ENCODE peak calls at places on chromosomes 7 and 10, in eight cellular contexts. Q, M, D, B, S, C, T and F are unnamed samples.

GRCh38 chr10:36538945-36539586 is 586.3 kb upstream of the ANKRD30A start:
- DNase-seq in T (peak), C (no peak), M (no peak), D (no peak), B (peak), Q (no peak), S (peak), F (no peak)

GRCh38 chr10:115936926-115937755 is 335.9 kb downstream of the GFRA1 start:
- DNase-seq in C (no peak), T (peak), M (no peak), D (no peak), S (peak), B (peak), Q (no peak), F (no peak)

GRCh38 chr10:94623572-94623971 is 60.0 kb upstream of the CYP2C18 start:
- DNase-seq in S (no peak), C (no peak), Q (no peak), T (peak), B (no peak), M (no peak), D (no peak), F (no peak)

GRCh38 chr7:138625849-138626230 is 75.3 kb downstream of the SVOPL start:
- DNase-seq in T (no peak), C (no peak), Q (no peak), D (no peak), M (no peak), B (no peak), S (no peak), F (no peak)

GRCh38 chr10:124681091-124681490 is 63.1 kb downstream of the FAM53B start:
- DNase-seq in C (peak), S (no peak), M (no peak), B (no peak), Q (no peak), D (no peak), T (no peak), F (no peak)

GRCh38 chr10:129438024-129438423 is 29.0 kb upstream of the MGMT start:
- DNase-seq in M (no peak), D (no peak), B (no peak), S (no peak), T (no peak), Q (no peak), C (no peak), F (no peak)

GRCh38 chr10:126972622-126973414 is 67.6 kb downstream of the DOCK1 start:
- DNase-seq in B (peak), T (peak), C (no peak), M (no peak), D (no peak), Q (no peak), S (peak), F (peak)

GRCh38 chr7:2921748-2922147 is 77.6 kb upstream of the GNA12 start:
- DNase-seq in M (peak), B (no peak), Q (no peak), T (no peak), C (no peak), S (no peak), D (no peak), F (no peak)

GRCh38 chr7:116955801-116956514 is 2.7 kb downstream of the ST7 start:
- DNase-seq in Q (no peak), B (no peak), C (no peak), S (peak), T (peak), D (no peak), M (no peak), F (no peak)

GRCh38 chr10:113425596-113425995 is 127.3 kb upstream of the HABP2 start:
- DNase-seq in C (no peak), Q (no peak), B (no peak), T (peak), M (no peak), S (peak), D (no peak), F (no peak)

GRCh38 chr7:33108931-33109757 is at the start of gene RP9:
- DNase-seq in T (peak), B (peak), M (peak), C (peak), S (peak), Q (peak), D (peak), F (no peak)

GRCh38 chr10:7960108-7960507 is 94.4 kb upstream of the GATA3 start:
- DNase-seq in Q (no peak), T (no peak), D (no peak), C (no peak), S (no peak), M (no peak), B (no peak), F (no peak)

GRCh38 chr7:47953822-47954221 is 5.6 kb upstream of the PKD1L1 start:
- DNase-seq in Q (no peak), S (no peak), C (no peak), D (no peak), T (no peak), B (no peak), M (no peak), F (no peak)

GRCh38 chr10:122461367-122461728 is at the start of gene HTRA1:
- DNase-seq in C (no peak), D (peak), M (peak), T (peak), B (peak), S (peak), Q (peak), F (no peak)

GRCh38 chr10:100788027-100788900 is 42.9 kb downstream of the PAX2 start:
- DNase-seq in D (peak), M (peak), Q (no peak), S (no peak), B (no peak), C (no peak), T (no peak), F (no peak)

GRCh38 chr10:104580321-104580720 is 60.8 kb upstream of the SORCS3 start:
- DNase-seq in M (no peak), T (peak), Q (no peak), B (peak), C (no peak), S (peak), D (no peak), F (no peak)

GRCh38 chr7:138435231-138435919 is 24.7 kb upstream of the TRIM24 start:
- DNase-seq in Q (no peak), B (no peak), D (no peak), M (no peak), T (no peak), S (no peak), C (no peak), F (no peak)

GRCh38 chr10:86651021-86651471 is 3.3 kb upstream of the OPN4 start:
- DNase-seq in T (no peak), Q (no peak), S (no peak), D (peak), M (no peak), C (peak), B (no peak), F (no peak)

GRCh38 chr7:136359333-136359903 is 382.3 kb upstream of the MTPN start:
- DNase-seq in M (no peak), D (no peak), Q (peak), T (no peak), C (no peak), B (no peak), S (no peak), F (no peak)

GRCh38 chr10:87092356-87092860 is 2.2 kb downstream of the GLUD1 start:
- DNase-seq in C (no peak), T (peak), B (peak), Q (no peak), S (peak), M (no peak), D (no peak), F (no peak)

GRCh38 chr10:99812177-99812576 is 29.7 kb downstream of the ABCC2 start:
- DNase-seq in C (no peak), M (no peak), S (no peak), Q (no peak), T (no peak), D (no peak), B (no peak), F (no peak)

GRCh38 chr7:107021600-107021999 is 22.9 kb upstream of the PRKAR2B start:
- DNase-seq in S (no peak), C (no peak), B (no peak), M (no peak), Q (no peak), T (no peak), D (no peak), F (no peak)

GRCh38 chr10:62264702-62265436 is 3.8 kb downstream of the RTKN2 start:
- DNase-seq in M (peak), T (peak), Q (no peak), C (no peak), D (no peak), B (peak), S (peak), F (peak)

GRCh38 chr7:158422551-158423189 is 165.0 kb downstream of the PTPRN2 start:
- DNase-seq in Q (no peak), C (no peak), T (no peak), B (no peak), S (no peak), M (no peak), D (no peak), F (no peak)

GRCh38 chr7:140518370-140519006 is 39.2 kb upstream of the MKRN1 start:
- DNase-seq in D (no peak), B (no peak), Q (no peak), S (no peak), M (peak), C (no peak), T (no peak), F (no peak)
- H3K4me3 ChIP-seq in D (no peak), B (no peak), Q (peak), S (no peak), M (no peak), C (no peak), T (no peak), F (no peak)

DNA sequence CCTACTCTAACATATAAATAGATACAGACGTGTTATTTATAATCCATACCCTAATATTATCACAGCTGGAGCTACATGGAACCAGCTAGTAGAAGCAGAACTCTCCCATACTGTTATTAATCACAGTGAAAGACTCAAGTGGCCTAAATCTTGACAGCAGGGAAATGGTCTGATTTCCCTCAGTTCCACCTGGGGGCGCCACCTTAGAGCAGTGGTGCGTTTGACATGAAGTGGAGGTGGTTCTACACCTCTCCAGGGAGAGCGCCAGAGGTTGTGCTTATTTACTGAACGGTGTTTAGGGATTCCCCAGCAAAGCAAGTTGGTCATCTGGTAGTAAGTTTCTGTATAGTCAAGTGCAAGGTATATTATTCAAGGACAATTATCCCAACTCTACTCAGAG is 17.6 kb downstream of the DNTT start:
- DNase-seq in Q (no peak), B (no peak), S (no peak), D (no peak), T (no peak), M (no peak), C (no peak), F (no peak)
- TF ChIP-seq CTCF in Q (no peak), B (no peak), S (no peak), D (no peak), T (no peak), M (no peak), C (no peak), F (peak)

GRCh38 chr7:21429021-21429420 is 1.1 kb downstream of the SP4 start:
- DNase-seq in C (no peak), T (no peak), M (no peak), D (no peak), S (no peak), B (no peak), Q (no peak), F (no peak)
- H3K4me3 ChIP-seq in C (peak), T (peak), M (peak), D (peak), S (peak), B (no peak), Q (peak), F (peak)

GRCh38 chr10:98516352-98516751 is 69.6 kb upstream of the HPS1 start:
- DNase-seq in S (no peak), C (no peak), T (no peak), B (no peak), Q (no peak), D (no peak), M (no peak), F (no peak)

GRCh38 chr10:98517672-98518071 is 70.9 kb upstream of the HPS1 start:
- DNase-seq in M (no peak), Q (no peak), D (no peak), S (no peak), C (no peak), B (no peak), T (no peak), F (no peak)

DNA sequence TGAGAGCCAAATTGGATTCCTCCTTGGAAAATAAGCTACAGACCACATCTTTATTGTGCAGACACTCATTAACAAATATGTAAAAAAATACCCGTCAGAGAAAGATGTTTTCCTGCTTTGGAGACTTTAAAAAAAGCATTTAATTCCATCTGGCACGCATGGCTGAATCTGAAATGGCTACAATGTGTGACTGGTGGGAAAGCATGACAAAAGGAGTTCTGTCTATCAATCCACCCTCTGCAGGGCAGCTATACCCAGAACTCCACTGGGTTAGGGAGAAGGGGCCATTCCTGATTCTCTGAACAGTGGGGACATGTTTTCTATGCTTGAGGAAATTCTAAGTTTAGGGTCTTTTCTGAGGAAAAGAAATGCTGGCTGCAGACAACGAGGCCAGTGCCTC is 73.2 kb upstream of the HPS1 start:
- DNase-seq in M (no peak), D (no peak), T (no peak), S (no peak), Q (no peak), B (no peak), C (no peak), F (no peak)
- TF ChIP-seq CTCF in M (no peak), D (no peak), T (no peak), S (no peak), Q (no peak), B (no peak), C (no peak), F (no peak)

GRCh38 chr10:13019280-13019679 is 17.8 kb upstream of the CCDC3 start:
- DNase-seq in Q (no peak), D (no peak), T (no peak), C (no peak), S (no peak), B (no peak), M (no peak), F (no peak)
- H3K4me3 ChIP-seq in Q (no peak), D (no peak), T (no peak), C (no peak), S (no peak), B (no peak), M (no peak), F (no peak)

GRCh38 chr7:142513221-142513955 is 235.9 kb upstream of the PRSS1 start:
- DNase-seq in D (no peak), T (no peak), C (no peak), B (no peak), Q (no peak), M (no peak), S (no peak), F (no peak)

GRCh38 chr7:142516038-142516501 is 233.2 kb upstream of the PRSS1 start:
- DNase-seq in D (no peak), C (no peak), T (peak), B (peak), M (peak), S (peak), Q (peak), F (no peak)

GRCh38 chr7:142519790-142520078 is 229.5 kb upstream of the PRSS1 start:
- DNase-seq in C (no peak), Q (no peak), D (no peak), M (no peak), T (no peak), S (no peak), B (no peak), F (no peak)

GRCh38 chr7:142523821-142524460 is 225.3 kb upstream of the PRSS1 start:
- DNase-seq in T (peak), M (no peak), S (no peak), Q (no peak), D (no peak), C (no peak), B (no peak), F (no peak)

GRCh38 chr7:142519077-142519789 is 230.0 kb upstream of the PRSS1 start:
- DNase-seq in D (no peak), S (no peak), T (no peak), C (no peak), B (peak), Q (no peak), M (peak), F (no peak)
- TF ChIP-seq CTCF in D (no peak), S (peak), T (no peak), C (no peak), B (peak), Q (no peak), M (no peak), F (peak)

DNA sequence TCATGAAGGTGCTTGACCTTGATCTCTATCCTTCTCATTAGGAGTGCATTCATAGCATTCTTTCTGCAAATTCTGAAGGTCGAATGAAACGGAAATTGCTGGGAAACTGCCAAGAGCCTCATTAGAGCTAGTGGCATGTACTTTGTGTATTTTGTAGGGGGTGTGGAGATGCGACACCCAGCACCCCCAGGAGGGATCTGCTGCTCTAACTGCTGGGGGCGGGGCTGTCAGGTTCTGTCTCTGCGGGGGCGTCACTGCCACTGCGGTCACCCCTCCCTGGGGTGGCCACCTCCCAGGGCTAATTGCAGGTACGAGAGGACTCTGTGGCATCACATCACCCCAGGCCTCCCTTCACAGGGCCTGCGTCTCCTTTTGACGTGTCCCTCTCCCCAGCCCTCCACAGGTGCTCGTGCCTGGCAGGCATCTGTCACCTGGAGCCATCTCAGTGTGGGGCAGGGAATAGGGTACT is 151.0 kb downstream of the ACTR3B start:
- DNase-seq in C (no peak), B (no peak), S (no peak), D (no peak), T (no peak), M (no peak), Q (no peak), F (no peak)
- H3K4me3 ChIP-seq in C (no peak), B (no peak), S (no peak), D (no peak), T (no peak), M (no peak), Q (no peak), F (no peak)

GRCh38 chr7:57426629-57427003 is 23.4 kb upstream of the ZNF716 start:
- DNase-seq in T (no peak), Q (no peak), D (no peak), C (no peak), B (no peak), M (no peak), S (no peak), F (no peak)

GRCh38 chr7:57424515-57425238 is 25.3 kb upstream of the ZNF716 start:
- DNase-seq in C (no peak), T (no peak), Q (no peak), M (no peak), B (no peak), D (peak), S (no peak), F (no peak)

GRCh38 chr7:57425239-57425944 is 24.6 kb upstream of the ZNF716 start:
- DNase-seq in C (no peak), D (no peak), S (no peak), M (no peak), Q (no peak), T (no peak), B (no peak), F (no peak)

GRCh38 chr7:57427146-57427545 is 22.8 kb upstream of the ZNF716 start:
- DNase-seq in Q (no peak), B (no peak), T (no peak), M (no peak), D (no peak), S (no peak), C (no peak), F (no peak)

DNA sequence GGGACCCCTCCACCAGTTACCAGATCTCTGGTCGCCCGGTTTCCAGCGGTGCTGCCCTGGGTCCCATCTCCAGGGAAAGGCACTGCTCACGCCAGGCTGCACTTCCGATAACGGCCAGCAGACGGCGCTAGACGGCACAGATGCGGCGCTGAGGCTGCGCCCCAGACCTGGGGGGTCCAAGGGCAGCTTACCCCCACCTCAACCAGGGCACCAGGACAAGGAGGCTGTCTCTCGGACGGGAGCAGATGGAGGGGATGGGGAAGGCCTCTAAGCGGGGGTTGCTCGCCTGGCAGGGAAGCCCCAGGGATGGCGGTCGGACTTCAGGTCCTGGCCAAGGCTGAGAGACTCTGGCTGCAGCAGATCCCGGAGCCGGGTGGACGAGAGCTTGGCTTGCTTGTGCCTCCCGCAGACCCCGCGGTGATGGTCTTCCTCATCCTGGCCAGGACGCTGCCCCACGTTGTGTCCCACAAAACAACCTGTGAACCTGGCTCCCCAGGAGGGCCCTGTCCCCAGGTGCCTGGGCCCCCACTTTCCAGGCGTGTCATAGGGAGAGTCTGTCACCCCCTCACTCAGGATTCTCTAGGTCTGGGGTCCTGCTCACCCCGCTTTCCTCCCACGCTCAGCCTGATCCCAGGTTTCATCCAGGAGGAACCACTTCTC is 23.9 kb upstream of the ZNF716 start:
- DNase-seq in M (peak), T (no peak), Q (no peak), C (no peak), D (peak), B (no peak), S (no peak), F (no peak)
- TF ChIP-seq CTCF in M (peak), T (no peak), Q (peak), C (peak), D (no peak), B (no peak), S (no peak), F (peak)